ENCODE peak calls at places on chromosomes 6 and 20, in nine cellular contexts. One of them, this sample, is unnamed.

GRCh38 chr6:48606618-48607017 is 495.6 kb upstream of the PTCHD4 start:
- DNase-seq in Peyer's patch: no peak
- DNase-seq in ovary: no peak
- DNase-seq in body of pancreas: no peak
- DNase-seq in IMR-90: no peak
- DNase-seq in A549: no peak
- DNase-seq in uterus: no peak
- DNase-seq in prostate gland: no peak
- DNase-seq in vagina: no peak
- DNase-seq in this sample: no peak

GRCh38 chr20:4108495-4109306 is 93.3 kb upstream of the RNF24 start:
- DNase-seq in Peyer's patch: peak
- DNase-seq in ovary: peak
- DNase-seq in body of pancreas: peak
- DNase-seq in IMR-90: peak
- DNase-seq in A549: peak
- DNase-seq in uterus: peak
- DNase-seq in prostate gland: peak
- DNase-seq in vagina: no peak
- DNase-seq in this sample: peak

GRCh38 chr20:50218987-50219435 is 28.4 kb downstream of the CEBPB start:
- DNase-seq in Peyer's patch: peak
- DNase-seq in ovary: no peak
- DNase-seq in body of pancreas: peak
- DNase-seq in IMR-90: no peak
- DNase-seq in A549: no peak
- DNase-seq in uterus: no peak
- DNase-seq in prostate gland: no peak
- DNase-seq in vagina: no peak
- DNase-seq in this sample: no peak

GRCh38 chr20:47857142-47857993 is 72.1 kb upstream of the SULF2 start:
- DNase-seq in Peyer's patch: no peak
- DNase-seq in ovary: peak
- DNase-seq in body of pancreas: no peak
- DNase-seq in IMR-90: no peak
- DNase-seq in A549: no peak
- DNase-seq in uterus: peak
- DNase-seq in prostate gland: peak
- DNase-seq in vagina: peak
- DNase-seq in this sample: no peak

GRCh38 chr6:146935489-146935888 is 268.7 kb upstream of the STXBP5 start:
- DNase-seq in Peyer's patch: no peak
- DNase-seq in ovary: no peak
- DNase-seq in body of pancreas: no peak
- DNase-seq in IMR-90: no peak
- DNase-seq in A549: no peak
- DNase-seq in uterus: no peak
- DNase-seq in prostate gland: no peak
- DNase-seq in vagina: no peak
- DNase-seq in this sample: no peak

GRCh38 chr6:150667977-150668716 is 68.5 kb downstream of the PLEKHG1 start:
- DNase-seq in Peyer's patch: peak
- DNase-seq in ovary: peak
- DNase-seq in body of pancreas: peak
- DNase-seq in IMR-90: peak
- DNase-seq in A549: peak
- DNase-seq in uterus: peak
- DNase-seq in prostate gland: peak
- DNase-seq in vagina: no peak
- DNase-seq in this sample: peak

GRCh38 chr6:209432-210103 is 82.7 kb upstream of the DUSP22 start:
- DNase-seq in Peyer's patch: no peak
- DNase-seq in ovary: no peak
- DNase-seq in body of pancreas: no peak
- DNase-seq in IMR-90: no peak
- DNase-seq in A549: no peak
- DNase-seq in uterus: no peak
- DNase-seq in prostate gland: no peak
- DNase-seq in vagina: no peak
- DNase-seq in this sample: no peak

GRCh38 chr6:12813321-12813720 is 96.8 kb downstream of the PHACTR1 start:
- DNase-seq in Peyer's patch: no peak
- DNase-seq in ovary: no peak
- DNase-seq in body of pancreas: no peak
- DNase-seq in IMR-90: no peak
- DNase-seq in A549: no peak
- DNase-seq in uterus: no peak
- DNase-seq in prostate gland: no peak
- DNase-seq in vagina: no peak
- DNase-seq in this sample: no peak

GRCh38 chr6:58113960-58114359 is 796.5 kb downstream of the PRIM2 start:
- DNase-seq in Peyer's patch: no peak
- DNase-seq in ovary: no peak
- DNase-seq in body of pancreas: no peak
- DNase-seq in IMR-90: no peak
- DNase-seq in A549: no peak
- DNase-seq in uterus: no peak
- DNase-seq in prostate gland: no peak
- DNase-seq in vagina: no peak
- DNase-seq in this sample: no peak

GRCh38 chr20:23187759-23188158 is 101.6 kb upstream of the CD93 start:
- DNase-seq in Peyer's patch: no peak
- DNase-seq in ovary: no peak
- DNase-seq in body of pancreas: peak
- DNase-seq in IMR-90: no peak
- DNase-seq in A549: no peak
- DNase-seq in uterus: no peak
- DNase-seq in prostate gland: peak
- DNase-seq in vagina: no peak
- DNase-seq in this sample: no peak

GRCh38 chr20:58753267-58753928 is 60.8 kb downstream of the NPEPL1 start:
- DNase-seq in Peyer's patch: no peak
- DNase-seq in ovary: no peak
- DNase-seq in body of pancreas: no peak
- DNase-seq in IMR-90: no peak
- DNase-seq in A549: no peak
- DNase-seq in uterus: no peak
- DNase-seq in prostate gland: no peak
- DNase-seq in vagina: no peak
- DNase-seq in this sample: no peak

GRCh38 chr6:19492631-19493030 is 344.5 kb upstream of the ID4 start:
- DNase-seq in Peyer's patch: no peak
- DNase-seq in ovary: no peak
- DNase-seq in body of pancreas: no peak
- DNase-seq in IMR-90: no peak
- DNase-seq in A549: no peak
- DNase-seq in uterus: no peak
- DNase-seq in prostate gland: no peak
- DNase-seq in vagina: no peak
- DNase-seq in this sample: no peak

GRCh38 chr6:99393698-99394531 is at the start of gene COQ3:
- DNase-seq in Peyer's patch: peak
- DNase-seq in ovary: peak
- DNase-seq in body of pancreas: peak
- DNase-seq in IMR-90: peak
- DNase-seq in A549: peak
- DNase-seq in uterus: peak
- DNase-seq in prostate gland: peak
- DNase-seq in vagina: no peak
- DNase-seq in this sample: peak

GRCh38 chr6:32968770-32969684 is 633 bp downstream of the BRD2 start:
- DNase-seq in Peyer's patch: peak
- DNase-seq in ovary: peak
- DNase-seq in body of pancreas: peak
- DNase-seq in IMR-90: peak
- DNase-seq in A549: peak
- DNase-seq in uterus: peak
- DNase-seq in prostate gland: peak
- DNase-seq in vagina: peak
- DNase-seq in this sample: peak

GRCh38 chr6:26216015-26216885 is 129.0 kb downstream of the HFE start:
- DNase-seq in Peyer's patch: peak
- DNase-seq in ovary: peak
- DNase-seq in body of pancreas: peak
- DNase-seq in IMR-90: peak
- DNase-seq in A549: no peak
- DNase-seq in uterus: peak
- DNase-seq in prostate gland: peak
- DNase-seq in vagina: no peak
- DNase-seq in this sample: peak

GRCh38 chr6:134347916-134348805 is 30.2 kb upstream of the SGK1 start:
- DNase-seq in Peyer's patch: no peak
- DNase-seq in ovary: peak
- DNase-seq in body of pancreas: no peak
- DNase-seq in IMR-90: peak
- DNase-seq in A549: no peak
- DNase-seq in uterus: no peak
- DNase-seq in prostate gland: no peak
- DNase-seq in vagina: no peak
- DNase-seq in this sample: no peak

GRCh38 chr6:150857062-150857905 is 8.2 kb upstream of the MTHFD1L start:
- DNase-seq in Peyer's patch: no peak
- DNase-seq in ovary: no peak
- DNase-seq in body of pancreas: no peak
- DNase-seq in IMR-90: peak
- DNase-seq in A549: peak
- DNase-seq in uterus: no peak
- DNase-seq in prostate gland: no peak
- DNase-seq in vagina: no peak
- DNase-seq in this sample: no peak

GRCh38 chr6:32192608-32193039 is at the start of gene GPSM3:
- DNase-seq in Peyer's patch: peak
- DNase-seq in ovary: no peak
- DNase-seq in body of pancreas: no peak
- DNase-seq in IMR-90: peak
- DNase-seq in A549: no peak
- DNase-seq in uterus: no peak
- DNase-seq in prostate gland: no peak
- DNase-seq in vagina: no peak
- DNase-seq in this sample: peak

GRCh38 chr6:35486005-35486925 is 10.6 kb downstream of the TEAD3 start:
- DNase-seq in Peyer's patch: peak
- DNase-seq in ovary: peak
- DNase-seq in body of pancreas: peak
- DNase-seq in IMR-90: no peak
- DNase-seq in A549: no peak
- DNase-seq in uterus: peak
- DNase-seq in prostate gland: peak
- DNase-seq in vagina: peak
- DNase-seq in this sample: no peak

GRCh38 chr6:88730602-88731001 is 232.8 kb downstream of the RNGTT start:
- DNase-seq in Peyer's patch: no peak
- DNase-seq in ovary: no peak
- DNase-seq in body of pancreas: no peak
- DNase-seq in IMR-90: peak
- DNase-seq in A549: peak
- DNase-seq in uterus: no peak
- DNase-seq in prostate gland: no peak
- DNase-seq in vagina: no peak
- DNase-seq in this sample: no peak

GRCh38 chr6:99905209-99906106 is 88.6 kb downstream of the MCHR2 start:
- DNase-seq in Peyer's patch: no peak
- DNase-seq in ovary: no peak
- DNase-seq in body of pancreas: peak
- DNase-seq in IMR-90: peak
- DNase-seq in A549: peak
- DNase-seq in uterus: no peak
- DNase-seq in prostate gland: no peak
- DNase-seq in vagina: no peak
- DNase-seq in this sample: no peak

GRCh38 chr6:53309059-53309896 is 39.5 kb downstream of the ELOVL5 start:
- DNase-seq in Peyer's patch: no peak
- DNase-seq in ovary: no peak
- DNase-seq in body of pancreas: peak
- DNase-seq in IMR-90: peak
- DNase-seq in A549: no peak
- DNase-seq in uterus: no peak
- DNase-seq in prostate gland: no peak
- DNase-seq in vagina: no peak
- DNase-seq in this sample: no peak

GRCh38 chr6:53623497-53623896 is 42.1 kb downstream of the KLHL31 start:
- DNase-seq in Peyer's patch: no peak
- DNase-seq in ovary: no peak
- DNase-seq in body of pancreas: no peak
- DNase-seq in IMR-90: peak
- DNase-seq in A549: no peak
- DNase-seq in uterus: no peak
- DNase-seq in prostate gland: no peak
- DNase-seq in vagina: no peak
- DNase-seq in this sample: no peak

GRCh38 chr6:69379518-69379917 is 417.3 kb downstream of the LMBRD1 start:
- DNase-seq in Peyer's patch: no peak
- DNase-seq in ovary: no peak
- DNase-seq in body of pancreas: no peak
- DNase-seq in IMR-90: no peak
- DNase-seq in A549: no peak
- DNase-seq in uterus: no peak
- DNase-seq in prostate gland: no peak
- DNase-seq in vagina: no peak
- DNase-seq in this sample: no peak
- H3K27ac ChIP-seq in Peyer's patch: no peak
- H3K27ac ChIP-seq in ovary: no peak
- H3K27ac ChIP-seq in body of pancreas: no peak
- H3K27ac ChIP-seq in IMR-90: no peak
- H3K27ac ChIP-seq in A549: no peak
- H3K27ac ChIP-seq in uterus: no peak
- H3K27ac ChIP-seq in prostate gland: no peak
- H3K27ac ChIP-seq in vagina: no peak
- H3K27ac ChIP-seq in this sample: no peak

GRCh38 chr6:3227363-3228045 is at the start of gene TUBB2B:
- DNase-seq in Peyer's patch: no peak
- DNase-seq in ovary: no peak
- DNase-seq in body of pancreas: peak
- DNase-seq in IMR-90: peak
- DNase-seq in A549: no peak
- DNase-seq in uterus: peak
- DNase-seq in prostate gland: no peak
- DNase-seq in vagina: no peak
- DNase-seq in this sample: no peak
- TF ChIP-seq POLR2A in Peyer's patch: no peak
- TF ChIP-seq POLR2A in ovary: no peak
- TF ChIP-seq POLR2A in body of pancreas: no peak
- TF ChIP-seq POLR2A in IMR-90: peak
- TF ChIP-seq POLR2A in A549: peak
- TF ChIP-seq POLR2A in uterus: no peak
- TF ChIP-seq POLR2A in prostate gland: no peak
- TF ChIP-seq POLR2A in vagina: no peak
- TF ChIP-seq POLR2A in this sample: no peak

GRCh38 chr6:63380265-63380664 is 60.5 kb upstream of the LGSN start:
- DNase-seq in Peyer's patch: no peak
- DNase-seq in ovary: no peak
- DNase-seq in body of pancreas: no peak
- DNase-seq in IMR-90: no peak
- DNase-seq in A549: no peak
- DNase-seq in uterus: no peak
- DNase-seq in prostate gland: no peak
- DNase-seq in vagina: no peak
- DNase-seq in this sample: no peak
- H3K27ac ChIP-seq in Peyer's patch: no peak
- H3K27ac ChIP-seq in ovary: no peak
- H3K27ac ChIP-seq in body of pancreas: no peak
- H3K27ac ChIP-seq in IMR-90: no peak
- H3K27ac ChIP-seq in A549: no peak
- H3K27ac ChIP-seq in uterus: no peak
- H3K27ac ChIP-seq in prostate gland: no peak
- H3K27ac ChIP-seq in vagina: no peak
- H3K27ac ChIP-seq in this sample: no peak

GRCh38 chr6:137869781-137870180 is 2.7 kb downstream of the TNFAIP3 start:
- DNase-seq in Peyer's patch: no peak
- DNase-seq in ovary: no peak
- DNase-seq in body of pancreas: no peak
- DNase-seq in IMR-90: no peak
- DNase-seq in A549: no peak
- DNase-seq in uterus: no peak
- DNase-seq in prostate gland: no peak
- DNase-seq in vagina: no peak
- DNase-seq in this sample: no peak
- TF ChIP-seq POLR2A in Peyer's patch: no peak
- TF ChIP-seq POLR2A in ovary: no peak
- TF ChIP-seq POLR2A in body of pancreas: no peak
- TF ChIP-seq POLR2A in IMR-90: no peak
- TF ChIP-seq POLR2A in A549: no peak
- TF ChIP-seq POLR2A in uterus: no peak
- TF ChIP-seq POLR2A in prostate gland: no peak
- TF ChIP-seq POLR2A in vagina: no peak
- TF ChIP-seq POLR2A in this sample: no peak